ENCODE peak calls at places on chromosomes 11 and 22, in four cellular contexts. C is activated T-cell treated with anti-CD3 and anti-CD28 coated beads, Interleukin-2, amount 50 U/mL, for 72 hours; N is stimulated activated CD4-positive, alpha-beta T cell treated with anti-CD3 and anti-CD28 coated beads, TNF-alpha, amount 100 ng/mL, for 4 hours; W is HEK293T. O is an unnamed sample.

GRCh38 chr22:23058481-23059336 is 11.6 kb upstream of the GNAZ start:
- DNase-seq in C (no peak), N (no peak), W (no peak), O (no peak)

GRCh38 chr11:35131094-35131493 is 7.9 kb upstream of the CD44 start:
- DNase-seq in C (no peak), N (no peak), W (no peak), O (no peak)

GRCh38 chr11:43748095-43748494 is 67.6 kb downstream of the HSD17B12 start:
- DNase-seq in C (no peak), N (no peak), W (no peak), O (no peak)

GRCh38 chr22:46763051-46763705 is 728 bp downstream of the TBC1D22A start:
- DNase-seq in C (peak), N (no peak), W (no peak), O (peak)

GRCh38 chr11:7004482-7004881 is 15.7 kb downstream of the ZNF214 start:
- DNase-seq in C (no peak), N (no peak), W (no peak), O (no peak)

GRCh38 chr11:120660024-120660565 is 148.5 kb downstream of the GRIK4 start:
- DNase-seq in C (peak), N (no peak), W (peak), O (peak)

GRCh38 chr22:48894064-48894671 is 933.5 kb downstream of the BRD1 start:
- DNase-seq in C (no peak), N (no peak), W (no peak), O (no peak)

GRCh38 chr22:41512421-41513194 is 31.7 kb downstream of the POLR3H start:
- DNase-seq in C (no peak), N (no peak), W (peak), O (no peak)

GRCh38 chr11:99841885-99842284 is 821.1 kb downstream of the CNTN5 start:
- DNase-seq in C (no peak), N (no peak), W (no peak), O (no peak)

GRCh38 chr22:23070418-23071162 is at the start of gene GNAZ:
- DNase-seq in C (no peak), N (peak), W (peak), O (peak)

GRCh38 chr11:120123946-120124345 is 14.0 kb downstream of the TRIM29 start:
- DNase-seq in C (no peak), N (no peak), W (no peak), O (no peak)

GRCh38 chr11:1448166-1448825 is 38.3 kb downstream of the MOB2 start:
- DNase-seq in C (no peak), N (no peak), W (no peak), O (no peak)

GRCh38 chr22:30903876-30904460 is 64.6 kb downstream of the MORC2 start:
- DNase-seq in C (no peak), N (no peak), W (no peak), O (no peak)

GRCh38 chr22:45689195-45689594 is 17.6 kb downstream of the ATXN10 start:
- DNase-seq in C (no peak), N (no peak), W (no peak), O (no peak)